ENCODE peak calls at places on chromosome 4, in five cellular contexts. H, W, O, E and P are unnamed samples.

GRCh38 chr4:77154074-77154473 is 2.9 kb upstream of the CCNG2 start:
- DNase-seq in H (no peak), W (no peak), O (no peak), E (no peak), P (no peak)

GRCh38 chr4:52052475-52052780 is 1.3 kb downstream of the SPATA18 start:
- DNase-seq in H (peak; percentile 66), W (no peak), O (no peak), E (peak; percentile 49), P (no peak)

GRCh38 chr4:70515342-70516245 is 2.8 kb upstream of the AMTN start:
- DNase-seq in H (no peak), W (no peak), O (no peak), E (peak; percentile 43), P (no peak)

GRCh38 chr4:7323461-7323871 is 111.3 kb downstream of the PSAPL1 start:
- DNase-seq in H (no peak), W (no peak), O (no peak), E (no peak), P (no peak)

GRCh38 chr4:48968814-48969213 is 17.3 kb upstream of the CWH43 start:
- DNase-seq in H (no peak), W (no peak), O (no peak), E (peak; percentile 90), P (peak; percentile 68)

GRCh38 chr4:172850838-172851237 is 317.8 kb upstream of the GALNT7 start:
- DNase-seq in H (no peak), W (no peak), O (no peak), E (peak; percentile 89), P (peak; percentile 55)

GRCh38 chr4:29085748-29086147 is 1634.4 kb upstream of the PCDH7 start:
- DNase-seq in H (no peak), W (no peak), O (no peak), E (no peak), P (no peak)

GRCh38 chr4:91961504-91961903 is 342.3 kb upstream of the GRID2 start:
- DNase-seq in H (no peak), W (no peak), O (no peak), E (peak; percentile 14), P (no peak)

GRCh38 chr4:100420571-100420970 is 97.3 kb downstream of the EMCN start:
- DNase-seq in H (no peak), W (no peak), O (no peak), E (peak; percentile 12), P (peak; percentile 21)

GRCh38 chr4:7266525-7267292 is 74.4 kb downstream of the SORCS2 start:
- DNase-seq in H (no peak), W (no peak), O (no peak), E (peak; percentile 92), P (peak; percentile 72)

GRCh38 chr4:10074767-10075105 is 41.9 kb downstream of the WDR1 start:
- DNase-seq in H (peak; percentile 19), W (peak; percentile 22), O (no peak), E (peak; percentile 53), P (peak; percentile 58)

GRCh38 chr4:67549123-67549522 is 3.8 kb upstream of the CENPC start:
- DNase-seq in H (peak; percentile 32), W (no peak), O (no peak), E (peak; percentile 6), P (no peak)

GRCh38 chr4:41144812-41145211 is 69.5 kb downstream of the APBB2 start:
- DNase-seq in H (no peak), W (no peak), O (no peak), E (no peak), P (no peak)

GRCh38 chr4:60216752-60217151 is 983.4 kb upstream of the ADGRL3 start:
- DNase-seq in H (no peak), W (no peak), O (no peak), E (peak; percentile 2), P (no peak)

GRCh38 chr4:95304898-95305297 is 243.9 kb downstream of the UNC5C start:
- DNase-seq in H (no peak), W (no peak), O (no peak), E (peak; percentile 94), P (no peak)

GRCh38 chr4:39118034-39118658 is 56.1 kb downstream of the KLHL5 start:
- DNase-seq in H (no peak), W (no peak), O (no peak), E (no peak), P (no peak)

GRCh38 chr4:107216379-107216778 is 180.3 kb upstream of the DKK2 start:
- DNase-seq in H (no peak), W (no peak), O (no peak), E (no peak), P (no peak)

GRCh38 chr4:105815701-105816100 is 79.6 kb upstream of the NPNT start:
- DNase-seq in H (no peak), W (no peak), O (no peak), E (no peak), P (no peak)

GRCh38 chr4:64584981-64585557 is 175.8 kb upstream of the TECRL start:
- DNase-seq in H (peak; percentile 8), W (no peak), O (no peak), E (peak; percentile 32), P (no peak)

GRCh38 chr4:101306225-101306624 is 41.1 kb downstream of the PPP3CA start:
- DNase-seq in H (peak; percentile 28), W (no peak), O (peak; percentile 66), E (peak; percentile 74), P (no peak)

GRCh38 chr4:166459616-166460015 is 586.6 kb downstream of the TLL1 start:
- DNase-seq in H (no peak), W (no peak), O (no peak), E (no peak), P (no peak)

GRCh38 chr4:21802406-21802805 is 146.2 kb downstream of the KCNIP4 start:
- DNase-seq in H (no peak), W (no peak), O (no peak), E (peak; percentile 76), P (peak; percentile 71)

GRCh38 chr4:96525901-96526300 is 686.0 kb downstream of the PDHA2 start:
- DNase-seq in H (no peak), W (no peak), O (no peak), E (peak; percentile 8), P (no peak)

GRCh38 chr4:150886597-150886996 is 128.5 kb downstream of the LRBA start:
- DNase-seq in H (no peak), W (no peak), O (no peak), E (no peak), P (no peak)

GRCh38 chr4:8242782-8243556 is 26.6 kb upstream of the HTRA3 start:
- DNase-seq in H (no peak), W (no peak), O (no peak), E (no peak), P (no peak)

GRCh38 chr4:89352541-89352940 is 44.9 kb upstream of the GPRIN3 start:
- DNase-seq in H (no peak), W (no peak), O (no peak), E (no peak), P (no peak)

GRCh38 chr4:159048166-159048886 is 54.6 kb upstream of the RAPGEF2 start:
- DNase-seq in H (no peak), W (peak; percentile 57), O (peak; percentile 81), E (peak; percentile 94), P (peak; percentile 26)

GRCh38 chr4:56655627-56656345 is 25.3 kb downstream of the HOPX start:
- DNase-seq in H (peak; percentile 36), W (no peak), O (no peak), E (no peak), P (no peak)

GRCh38 chr4:87179751-87180150 is 40.7 kb downstream of the KLHL8 start:
- DNase-seq in H (no peak), W (no peak), O (no peak), E (peak; percentile 72), P (peak; percentile 43)

DNA sequence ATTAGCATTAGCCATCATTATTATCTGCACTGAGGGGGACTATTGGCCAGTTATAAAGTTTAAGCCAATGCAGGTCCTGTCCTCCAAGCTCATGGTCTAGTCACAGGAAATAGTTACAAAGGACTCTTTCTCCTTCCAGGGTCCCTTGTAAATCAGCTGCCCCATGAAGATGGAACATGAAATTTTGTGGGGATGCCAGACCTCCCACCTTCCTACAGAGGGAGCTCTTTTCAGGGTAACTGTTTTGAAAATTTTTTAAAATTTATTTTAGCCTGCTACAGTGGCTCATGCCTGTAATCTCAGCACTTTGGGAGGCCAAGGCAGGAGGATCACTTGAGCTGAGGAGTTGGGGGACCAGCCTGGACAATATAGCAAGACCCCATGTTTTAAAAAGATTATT is 124.4 kb upstream of the SLC34A2 start:
- DNase-seq in H (no peak), W (no peak), O (no peak), E (no peak), P (no peak)
- TF ChIP-seq CTCF in H (no peak), W (no peak), O (peak; percentile 26), E (no peak), P (peak; percentile 73)

DNA sequence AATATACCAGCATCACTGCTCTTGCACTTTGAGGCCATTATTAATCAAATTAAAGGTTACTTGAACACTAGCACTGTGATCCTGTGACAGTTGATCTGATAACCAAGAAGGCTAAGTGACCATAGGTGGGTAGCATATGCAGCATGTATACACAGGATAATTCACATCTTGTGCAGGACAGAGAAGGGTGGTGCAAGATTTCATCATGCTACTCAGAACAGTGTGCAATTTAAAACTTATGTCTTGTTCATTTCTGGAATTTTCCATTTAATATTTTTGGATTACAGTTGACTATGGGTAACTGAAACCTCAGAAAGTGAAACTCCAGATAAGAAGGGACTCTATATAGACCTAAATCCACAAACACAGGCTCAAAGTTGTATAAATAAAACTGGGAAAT is 78.2 kb upstream of the PDE5A start:
- DNase-seq in H (no peak), W (no peak), O (no peak), E (no peak), P (no peak)
- TF ChIP-seq CTCF in H (no peak), W (no peak), O (no peak), E (no peak), P (no peak)

DNA sequence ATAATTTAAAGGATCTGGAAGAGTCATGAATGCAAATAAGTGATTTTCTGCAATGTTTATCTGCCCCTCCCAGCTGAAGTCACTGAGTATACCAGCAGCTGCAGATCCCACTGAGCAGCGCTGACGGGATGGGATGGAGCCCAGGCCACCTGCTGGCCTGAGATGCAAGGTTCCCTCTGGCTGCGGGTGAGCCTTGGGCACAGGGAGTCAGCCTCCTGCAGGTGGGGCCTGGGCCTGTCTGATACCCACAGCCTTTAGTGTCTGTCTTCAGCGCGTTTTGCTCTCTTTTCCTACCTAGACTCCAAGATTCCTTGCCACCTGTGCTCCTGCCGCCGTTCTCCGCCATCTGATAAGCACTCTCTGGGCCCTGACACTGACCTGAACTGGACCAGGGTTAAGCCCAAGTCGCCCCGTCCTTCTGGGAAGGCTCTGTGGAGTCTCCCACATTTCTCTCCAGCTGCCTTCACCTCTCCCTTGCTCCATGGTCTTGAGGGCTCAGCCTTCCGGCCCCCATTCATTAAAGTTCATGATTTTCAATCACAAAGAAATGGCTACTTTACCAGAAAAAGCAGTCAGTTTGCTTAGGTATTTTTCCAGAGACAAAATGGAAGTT is 223.1 kb upstream of the FAT1 start:
- DNase-seq in H (no peak), W (no peak), O (no peak), E (peak; percentile 21), P (no peak)
- TF ChIP-seq CTCF in H (no peak), W (no peak), O (no peak), E (peak; percentile 34), P (peak; percentile 54)

GRCh38 chr4:4521767-4522166 is 20.1 kb downstream of the STX18 start:
- DNase-seq in H (no peak), W (no peak), O (no peak), E (no peak), P (no peak)

GRCh38 chr4:4521069-4521468 is 20.8 kb downstream of the STX18 start:
- DNase-seq in H (no peak), W (no peak), O (no peak), E (no peak), P (no peak)

GRCh38 chr4:4524364-4524763 is 17.5 kb downstream of the STX18 start:
- DNase-seq in H (peak; percentile 64), W (no peak), O (no peak), E (no peak), P (no peak)

GRCh38 chr4:4518747-4519146 is 23.1 kb downstream of the STX18 start:
- DNase-seq in H (no peak), W (no peak), O (no peak), E (no peak), P (no peak)

GRCh38 chr4:4519296-4519898 is 22.5 kb downstream of the STX18 start:
- DNase-seq in H (no peak), W (no peak), O (no peak), E (no peak), P (peak; percentile 5)
- TF ChIP-seq CTCF in H (peak; percentile 10), W (no peak), O (peak; percentile 56), E (peak; percentile 66), P (peak; percentile 83)